ENCODE peak calls at places on chromosomes 2 and 18, in eight cellular contexts. One of them, this sample, is unnamed.
A peak's percentile ranks its signal among the peaks of the same experiment; 100 is the strongest.

GRCh38 chr2:199922856-199923255 is 11.8 kb downstream of the C2orf69 start:
- DNase-seq in foreskin fibroblast: no peak
- DNase-seq in breast epithelium: no peak
- DNase-seq in lung: no peak
- DNase-seq in Calu3: no peak
- DNase-seq in CD8-positive, alpha-beta T cell: no peak
- DNase-seq in Panc1: no peak
- DNase-seq in GM23338: no peak
- DNase-seq in this sample: no peak

GRCh38 chr2:128408349-128409305 is 90.0 kb upstream of the HS6ST1 start:
- DNase-seq in foreskin fibroblast: peak; percentile 83
- DNase-seq in breast epithelium: no peak
- DNase-seq in lung: peak; percentile 26
- DNase-seq in Calu3: no peak
- DNase-seq in CD8-positive, alpha-beta T cell: no peak
- DNase-seq in Panc1: no peak
- DNase-seq in GM23338: no peak
- DNase-seq in this sample: peak; percentile 62

GRCh38 chr2:25409044-25409443 is 67.3 kb upstream of the DNMT3A start:
- DNase-seq in foreskin fibroblast: no peak
- DNase-seq in breast epithelium: no peak
- DNase-seq in lung: no peak
- DNase-seq in Calu3: no peak
- DNase-seq in CD8-positive, alpha-beta T cell: no peak
- DNase-seq in Panc1: no peak
- DNase-seq in GM23338: no peak
- DNase-seq in this sample: no peak

GRCh38 chr2:108640731-108641130 is 78.6 kb upstream of the RANBP2 start:
- DNase-seq in foreskin fibroblast: peak; percentile 87
- DNase-seq in breast epithelium: no peak
- DNase-seq in lung: no peak
- DNase-seq in Calu3: no peak
- DNase-seq in CD8-positive, alpha-beta T cell: no peak
- DNase-seq in Panc1: no peak
- DNase-seq in GM23338: no peak
- DNase-seq in this sample: no peak

GRCh38 chr2:121480826-121481225 is 49.9 kb upstream of the RNU4ATAC start:
- DNase-seq in foreskin fibroblast: peak; percentile 59
- DNase-seq in breast epithelium: no peak
- DNase-seq in lung: no peak
- DNase-seq in Calu3: peak; percentile 45
- DNase-seq in CD8-positive, alpha-beta T cell: no peak
- DNase-seq in Panc1: no peak
- DNase-seq in GM23338: no peak
- DNase-seq in this sample: no peak

GRCh38 chr2:119352357-119352756 is 14.3 kb downstream of the C2orf76 start:
- DNase-seq in foreskin fibroblast: no peak
- DNase-seq in breast epithelium: no peak
- DNase-seq in lung: no peak
- DNase-seq in Calu3: no peak
- DNase-seq in CD8-positive, alpha-beta T cell: no peak
- DNase-seq in Panc1: no peak
- DNase-seq in GM23338: peak; percentile 33
- DNase-seq in this sample: no peak

GRCh38 chr2:11697103-11697871 is 27.3 kb upstream of the NTSR2 start:
- DNase-seq in foreskin fibroblast: peak; percentile 86
- DNase-seq in breast epithelium: no peak
- DNase-seq in lung: no peak
- DNase-seq in Calu3: peak; percentile 34
- DNase-seq in CD8-positive, alpha-beta T cell: no peak
- DNase-seq in Panc1: peak; percentile 94
- DNase-seq in GM23338: no peak
- DNase-seq in this sample: no peak

GRCh38 chr18:5294113-5294617 is 1.4 kb downstream of the ZBTB14 start:
- DNase-seq in foreskin fibroblast: no peak
- DNase-seq in breast epithelium: peak; percentile 66
- DNase-seq in lung: no peak
- DNase-seq in Calu3: peak; percentile 33
- DNase-seq in CD8-positive, alpha-beta T cell: no peak
- DNase-seq in Panc1: no peak
- DNase-seq in GM23338: no peak
- DNase-seq in this sample: no peak

GRCh38 chr2:101265893-101266499 is 13.3 kb downstream of the CNOT11 start:
- DNase-seq in foreskin fibroblast: no peak
- DNase-seq in breast epithelium: no peak
- DNase-seq in lung: no peak
- DNase-seq in Calu3: peak; percentile 61
- DNase-seq in CD8-positive, alpha-beta T cell: no peak
- DNase-seq in Panc1: no peak
- DNase-seq in GM23338: peak; percentile 31
- DNase-seq in this sample: no peak

GRCh38 chr18:23284629-23285028 is 149.3 kb downstream of the CABLES1 start:
- DNase-seq in foreskin fibroblast: no peak
- DNase-seq in breast epithelium: no peak
- DNase-seq in lung: no peak
- DNase-seq in Calu3: no peak
- DNase-seq in CD8-positive, alpha-beta T cell: no peak
- DNase-seq in Panc1: no peak
- DNase-seq in GM23338: no peak
- DNase-seq in this sample: no peak
- TF ChIP-seq CTCF in foreskin fibroblast: no peak
- TF ChIP-seq CTCF in breast epithelium: no peak
- TF ChIP-seq CTCF in lung: no peak
- TF ChIP-seq CTCF in Calu3: no peak
- TF ChIP-seq CTCF in CD8-positive, alpha-beta T cell: no peak
- TF ChIP-seq CTCF in Panc1: no peak
- TF ChIP-seq CTCF in GM23338: no peak
- TF ChIP-seq CTCF in this sample: no peak

GRCh38 chr2:76270356-76270755 is 559.6 kb upstream of the GCFC2 start:
- DNase-seq in foreskin fibroblast: no peak
- DNase-seq in breast epithelium: no peak
- DNase-seq in lung: no peak
- DNase-seq in Calu3: no peak
- DNase-seq in CD8-positive, alpha-beta T cell: no peak
- DNase-seq in Panc1: no peak
- DNase-seq in GM23338: no peak
- DNase-seq in this sample: no peak

GRCh38 chr2:76279142-76279541 is 568.4 kb upstream of the GCFC2 start:
- DNase-seq in foreskin fibroblast: no peak
- DNase-seq in breast epithelium: no peak
- DNase-seq in lung: no peak
- DNase-seq in Calu3: no peak
- DNase-seq in CD8-positive, alpha-beta T cell: no peak
- DNase-seq in Panc1: no peak
- DNase-seq in GM23338: no peak
- DNase-seq in this sample: no peak

GRCh38 chr2:76268928-76269327 is 558.2 kb upstream of the GCFC2 start:
- DNase-seq in foreskin fibroblast: no peak
- DNase-seq in breast epithelium: no peak
- DNase-seq in lung: no peak
- DNase-seq in Calu3: peak; percentile 15
- DNase-seq in CD8-positive, alpha-beta T cell: no peak
- DNase-seq in Panc1: no peak
- DNase-seq in GM23338: no peak
- DNase-seq in this sample: no peak

GRCh38 chr2:76275788-76276187 is 565.1 kb upstream of the GCFC2 start:
- DNase-seq in foreskin fibroblast: no peak
- DNase-seq in breast epithelium: no peak
- DNase-seq in lung: no peak
- DNase-seq in Calu3: no peak
- DNase-seq in CD8-positive, alpha-beta T cell: no peak
- DNase-seq in Panc1: no peak
- DNase-seq in GM23338: no peak
- DNase-seq in this sample: no peak

GRCh38 chr2:76274154-76274553 is 563.4 kb upstream of the GCFC2 start:
- DNase-seq in foreskin fibroblast: no peak
- DNase-seq in breast epithelium: no peak
- DNase-seq in lung: no peak
- DNase-seq in Calu3: no peak
- DNase-seq in CD8-positive, alpha-beta T cell: no peak
- DNase-seq in Panc1: no peak
- DNase-seq in GM23338: no peak
- DNase-seq in this sample: no peak
- TF ChIP-seq CTCF in foreskin fibroblast: no peak
- TF ChIP-seq CTCF in breast epithelium: no peak
- TF ChIP-seq CTCF in lung: no peak
- TF ChIP-seq CTCF in Calu3: no peak
- TF ChIP-seq CTCF in CD8-positive, alpha-beta T cell: no peak
- TF ChIP-seq CTCF in Panc1: no peak
- TF ChIP-seq CTCF in GM23338: no peak
- TF ChIP-seq CTCF in this sample: no peak

GRCh38 chr2:33126552-33126951 is 179.8 kb downstream of the LTBP1 start:
- DNase-seq in foreskin fibroblast: no peak
- DNase-seq in breast epithelium: no peak
- DNase-seq in lung: no peak
- DNase-seq in Calu3: no peak
- DNase-seq in CD8-positive, alpha-beta T cell: no peak
- DNase-seq in Panc1: no peak
- DNase-seq in GM23338: peak; percentile 17
- DNase-seq in this sample: no peak

GRCh38 chr2:33129261-33129660 is 182.5 kb downstream of the LTBP1 start:
- DNase-seq in foreskin fibroblast: no peak
- DNase-seq in breast epithelium: no peak
- DNase-seq in lung: no peak
- DNase-seq in Calu3: no peak
- DNase-seq in CD8-positive, alpha-beta T cell: no peak
- DNase-seq in Panc1: no peak
- DNase-seq in GM23338: no peak
- DNase-seq in this sample: no peak

GRCh38 chr2:33130544-33130943 is 183.8 kb downstream of the LTBP1 start:
- DNase-seq in foreskin fibroblast: no peak
- DNase-seq in breast epithelium: no peak
- DNase-seq in lung: no peak
- DNase-seq in Calu3: no peak
- DNase-seq in CD8-positive, alpha-beta T cell: no peak
- DNase-seq in Panc1: no peak
- DNase-seq in GM23338: no peak
- DNase-seq in this sample: no peak

GRCh38 chr2:33129661-33130447 is 183.1 kb downstream of the LTBP1 start:
- DNase-seq in foreskin fibroblast: no peak
- DNase-seq in breast epithelium: no peak
- DNase-seq in lung: no peak
- DNase-seq in Calu3: no peak
- DNase-seq in CD8-positive, alpha-beta T cell: no peak
- DNase-seq in Panc1: no peak
- DNase-seq in GM23338: no peak
- DNase-seq in this sample: no peak

DNA sequence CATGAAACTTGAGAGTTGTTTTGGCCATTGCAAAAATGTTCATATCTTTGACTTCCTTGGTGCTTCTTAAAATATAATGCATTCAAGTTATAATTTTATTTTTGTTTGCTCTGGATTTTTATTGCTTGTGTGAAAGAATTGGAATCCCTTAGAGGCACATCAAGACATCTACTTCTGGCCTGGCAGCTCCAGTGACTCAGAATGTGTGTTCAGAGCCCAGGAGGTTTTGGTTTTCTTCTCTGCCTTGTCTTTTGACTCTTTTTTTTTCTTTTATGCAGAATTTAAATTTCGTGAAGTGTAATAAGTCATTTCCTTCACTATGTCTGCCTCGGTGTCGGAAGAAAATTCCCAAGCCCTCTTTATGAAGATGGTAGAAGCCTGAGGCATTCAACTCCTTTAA is 180.2 kb downstream of the LTBP1 start:
- DNase-seq in foreskin fibroblast: peak; percentile 64
- DNase-seq in breast epithelium: no peak
- DNase-seq in lung: no peak
- DNase-seq in Calu3: no peak
- DNase-seq in CD8-positive, alpha-beta T cell: no peak
- DNase-seq in Panc1: no peak
- DNase-seq in GM23338: no peak
- DNase-seq in this sample: no peak
- TF ChIP-seq CTCF in foreskin fibroblast: no peak
- TF ChIP-seq CTCF in breast epithelium: no peak
- TF ChIP-seq CTCF in lung: no peak
- TF ChIP-seq CTCF in Calu3: no peak
- TF ChIP-seq CTCF in CD8-positive, alpha-beta T cell: no peak
- TF ChIP-seq CTCF in Panc1: no peak
- TF ChIP-seq CTCF in GM23338: no peak
- TF ChIP-seq CTCF in this sample: no peak

DNA sequence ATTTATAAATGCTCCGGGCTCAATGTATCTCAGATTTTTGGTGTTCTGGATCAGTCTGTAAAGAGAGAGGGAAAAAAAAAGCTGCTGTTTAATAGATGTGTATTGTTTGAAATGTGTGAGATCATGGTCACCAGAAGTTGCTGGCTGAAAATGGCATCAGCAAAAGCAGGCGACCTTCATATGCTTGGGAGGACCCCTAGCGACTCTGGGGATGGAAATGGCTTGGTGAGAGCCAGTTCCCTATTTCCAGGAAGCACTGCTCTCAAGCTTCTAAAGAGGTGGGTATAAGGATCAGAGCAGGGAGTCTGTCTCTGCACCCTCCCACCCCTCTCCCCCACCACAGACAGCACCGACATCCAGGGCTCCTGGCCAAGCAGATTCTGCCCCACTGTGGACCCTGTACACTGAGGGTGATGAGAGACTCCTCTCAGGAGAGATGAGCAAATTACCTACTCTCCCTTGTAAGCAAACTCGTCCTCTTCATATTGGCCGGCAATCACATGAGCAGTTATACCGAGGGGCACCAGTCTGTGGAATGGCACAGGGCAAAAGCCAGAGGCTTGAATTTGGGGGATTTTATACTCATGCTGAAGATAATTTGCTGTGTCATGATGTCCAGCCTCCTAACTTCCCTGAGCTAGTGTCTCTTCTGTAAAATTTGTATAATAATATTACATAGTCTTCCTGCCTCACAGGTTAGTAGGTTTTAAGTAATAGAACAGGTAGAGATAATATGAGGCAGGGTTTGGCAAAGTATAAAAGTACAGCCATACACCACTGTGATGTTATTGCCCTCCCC is 29.6 kb downstream of the LHCGR start:
- DNase-seq in foreskin fibroblast: no peak
- DNase-seq in breast epithelium: no peak
- DNase-seq in lung: no peak
- DNase-seq in Calu3: no peak
- DNase-seq in CD8-positive, alpha-beta T cell: no peak
- DNase-seq in Panc1: no peak
- DNase-seq in GM23338: peak; percentile 24
- DNase-seq in this sample: no peak
- TF ChIP-seq CTCF in foreskin fibroblast: no peak
- TF ChIP-seq CTCF in breast epithelium: no peak
- TF ChIP-seq CTCF in lung: no peak
- TF ChIP-seq CTCF in Calu3: no peak
- TF ChIP-seq CTCF in CD8-positive, alpha-beta T cell: no peak
- TF ChIP-seq CTCF in Panc1: peak; percentile 4
- TF ChIP-seq CTCF in GM23338: peak; percentile 13
- TF ChIP-seq CTCF in this sample: no peak

This sample was measured in type B pancreatic cell.